ENCODE peak calls at places on chromosomes 7 and 10, in six cellular contexts. L is NCI-H2227 treated with DMSO at 0.1 percent for 48 hours, W is endodermal cell, K is GM10248, B is substantia nigra, P is hepatic stellate cell. U is an unnamed sample.

GRCh38 chr10:133280391-133281059 is 3.9 kb upstream of the ADAM8 start:
- DNase-seq in L (no peak), W (no peak), K (no peak), B (no peak), P (no peak), U (no peak)

GRCh38 chr7:105295626-105296352 is 92.9 kb downstream of the SRPK2 start:
- DNase-seq in L (no peak), W (no peak), K (no peak), B (no peak), P (no peak), U (no peak)

GRCh38 chr10:104260775-104261115 is 6.1 kb downstream of the GSTO1 start:
- DNase-seq in L (no peak), W (no peak), K (no peak), B (no peak), P (peak), U (peak)

GRCh38 chr10:47326306-47326926 is 4.2 kb downstream of the GDF2 start:
- DNase-seq in L (no peak), W (no peak), K (no peak), B (no peak), P (no peak), U (no peak)

GRCh38 chr10:113273877-113274829 is 278.7 kb upstream of the HABP2 start:
- DNase-seq in L (no peak), W (no peak), K (no peak), B (no peak), P (no peak), U (no peak)

GRCh38 chr10:113735913-113736312 is 15.6 kb upstream of the PLEKHS1 start:
- DNase-seq in L (no peak), W (no peak), K (no peak), B (no peak), P (no peak), U (no peak)

GRCh38 chr7:18530224-18531179 is 35.0 kb downstream of the HDAC9 start:
- DNase-seq in L (no peak), W (no peak), K (no peak), B (no peak), P (no peak), U (no peak)

GRCh38 chr7:85176197-85176596 is 10.7 kb downstream of the SEMA3D start:
- DNase-seq in L (no peak), W (no peak), K (no peak), B (no peak), P (no peak), U (no peak)